ENCODE peak calls at places on chromosomes 11 and 22, in nine cellular contexts. M is activated T-helper 1 cell treated with Interleukin-2 at 50 U/mL for 16 hours; G is psoas muscle; X is GM10248; Y is effector memory CD8-positive, alpha-beta T cell; C is astrocyte; B is adrenal gland; W is DMS153; N is neural progenitor cell. V is an unnamed sample.

GRCh38 chr11:10930961-10931760 is 73.3 kb upstream of the ZBED5 start:
- DNase-seq in M (no peak), G (peak; percentile 75), X (peak; percentile 50), Y (peak; percentile 11), C (peak; percentile 73), B (peak; percentile 53), W (peak; percentile 35), N (peak; percentile 86), V (peak; percentile 71)

GRCh38 chr22:47372111-47372581 is 609.7 kb downstream of the TBC1D22A start:
- DNase-seq in M (no peak), G (no peak), X (no peak), Y (no peak), C (no peak), B (peak; percentile 9), W (no peak), N (no peak), V (no peak)

GRCh38 chr22:37320726-37321286 is 38.5 kb downstream of the CYTH4 start:
- DNase-seq in M (no peak), G (no peak), X (no peak), Y (no peak), C (no peak), B (no peak), W (no peak), N (peak; percentile 40), V (no peak)

GRCh38 chr22:49999063-49999900 is 13.3 kb downstream of the IL17REL start:
- DNase-seq in M (no peak), G (no peak), X (peak; percentile 54), Y (no peak), C (no peak), B (peak; percentile 23), W (no peak), N (peak; percentile 80), V (no peak)

GRCh38 chr11:134474942-134475341 is 62.9 kb upstream of the B3GAT1 start:
- DNase-seq in M (no peak), G (no peak), X (no peak), Y (no peak), C (no peak), B (no peak), W (no peak), N (no peak), V (no peak)

GRCh38 chr22:36221799-36222751 is 17.3 kb downstream of the APOL2 start:
- DNase-seq in M (peak; percentile 30), G (peak; percentile 39), X (peak; percentile 57), Y (peak; percentile 37), C (peak; percentile 40), B (no peak), W (peak; percentile 36), N (peak; percentile 81), V (peak; percentile 49)

GRCh38 chr11:32172771-32173170 is 81.9 kb downstream of the RCN1 start:
- DNase-seq in M (no peak), G (no peak), X (no peak), Y (no peak), C (peak; percentile 24), B (no peak), W (no peak), N (peak; percentile 59), V (no peak)

GRCh38 chr11:128587415-128587814 is at the start of gene ETS1:
- DNase-seq in M (no peak), G (no peak), X (no peak), Y (no peak), C (no peak), B (no peak), W (no peak), N (peak; percentile 49), V (no peak)

GRCh38 chr11:76978818-76979217 is 55.4 kb upstream of the B3GNT6 start:
- DNase-seq in M (no peak), G (no peak), X (no peak), Y (no peak), C (no peak), B (no peak), W (no peak), N (no peak), V (no peak)

GRCh38 chr22:44603774-44604173 is 98.2 kb upstream of the PRR5 start:
- DNase-seq in M (no peak), G (no peak), X (no peak), Y (no peak), C (no peak), B (no peak), W (no peak), N (no peak), V (no peak)

GRCh38 chr11:57288771-57289579 is 35.8 kb downstream of the TNKS1BP1 start:
- DNase-seq in M (no peak), G (no peak), X (no peak), Y (no peak), C (peak; percentile 91), B (peak; percentile 25), W (peak; percentile 77), N (peak; percentile 74), V (peak; percentile 12)

GRCh38 chr11:116825434-116825833 is 2.3 kb upstream of the APOA4 start:
- DNase-seq in M (no peak), G (no peak), X (no peak), Y (no peak), C (no peak), B (no peak), W (no peak), N (no peak), V (no peak)

GRCh38 chr11:126172596-126173038 is 38.8 kb downstream of the RPUSD4 start:
- DNase-seq in M (no peak), G (no peak), X (no peak), Y (no peak), C (no peak), B (no peak), W (no peak), N (no peak), V (no peak)

GRCh38 chr11:15157181-15157580 is 42.5 kb downstream of the INSC start:
- DNase-seq in M (no peak), G (no peak), X (no peak), Y (no peak), C (peak; percentile 87), B (no peak), W (no peak), N (no peak), V (no peak)

V was measured in NCI-H345.